ENCODE peak calls at places on chromosomes 6 and 20, in ten cellular contexts. D is A549, L is IMR-90, P is ovary, R is psoas muscle, A is Panc1, Z is fibroblast of pulmonary artery, E is transverse colon, I is heart left ventricle, T is endodermal cell. S is an unnamed sample.
A peak's percentile ranks its signal among the peaks of the same experiment; 100 is the strongest.

GRCh38 chr6:34566830-34567546 is 10.9 kb upstream of the SPDEF start:
- DNase-seq in D (no peak), L (no peak), P (no peak), R (no peak), A (no peak), Z (no peak), E (no peak), I (no peak), T (peak; percentile 72), S (no peak)

GRCh38 chr6:7086488-7086887 is 21.3 kb upstream of the RREB1 start:
- DNase-seq in D (no peak), L (peak; percentile 28), P (peak; percentile 64), R (peak; percentile 65), A (no peak), Z (peak; percentile 26), E (peak; percentile 50), I (peak; percentile 29), T (no peak), S (no peak)

GRCh38 chr6:114282268-114282667 is 60.6 kb downstream of the HS3ST5 start:
- DNase-seq in D (no peak), L (no peak), P (no peak), R (no peak), A (no peak), Z (no peak), E (no peak), I (no peak), T (no peak), S (no peak)

GRCh38 chr20:45291526-45291925 is 15.1 kb upstream of the RBPJL start:
- DNase-seq in D (no peak), L (no peak), P (no peak), R (no peak), A (no peak), Z (no peak), E (no peak), I (no peak), T (no peak), S (no peak)

GRCh38 chr20:20005381-20005780 is 11.8 kb upstream of the NAA20 start:
- DNase-seq in D (no peak), L (no peak), P (no peak), R (no peak), A (no peak), Z (no peak), E (no peak), I (no peak), T (no peak), S (no peak)

GRCh38 chr6:106745396-106745795 is 116.0 kb downstream of the QRSL1 start:
- DNase-seq in D (no peak), L (no peak), P (no peak), R (no peak), A (no peak), Z (no peak), E (no peak), I (no peak), T (no peak), S (no peak)

GRCh38 chr20:1810926-1811620 is 84.1 kb upstream of the SIRPA start:
- DNase-seq in D (no peak), L (peak; percentile 72), P (no peak), R (no peak), A (no peak), Z (peak; percentile 66), E (no peak), I (peak; percentile 38), T (peak; percentile 49), S (no peak)

GRCh38 chr6:87808005-87808757 is 106.1 kb upstream of the AKIRIN2 start:
- DNase-seq in D (no peak), L (peak; percentile 37), P (no peak), R (no peak), A (peak; percentile 57), Z (peak; percentile 23), E (no peak), I (no peak), T (no peak), S (peak; percentile 67)

GRCh38 chr6:169251371-169251802 is 2.3 kb downstream of the THBS2 start:
- DNase-seq in D (no peak), L (no peak), P (peak; percentile 48), R (no peak), A (no peak), Z (no peak), E (no peak), I (no peak), T (peak; percentile 59), S (no peak)

GRCh38 chr6:169253341-169253740 is 305 bp downstream of the THBS2 start:
- DNase-seq in D (no peak), L (no peak), P (peak; percentile 44), R (no peak), A (no peak), Z (peak; percentile 45), E (no peak), I (no peak), T (no peak), S (no peak)

GRCh38 chr6:169252805-169253189 is 849 bp downstream of the THBS2 start:
- DNase-seq in D (no peak), L (no peak), P (peak; percentile 52), R (no peak), A (no peak), Z (peak; percentile 49), E (no peak), I (no peak), T (peak; percentile 76), S (no peak)

GRCh38 chr6:169250660-169251059 is 3.0 kb downstream of the THBS2 start:
- DNase-seq in D (peak; percentile 2), L (peak; percentile 95), P (peak; percentile 41), R (no peak), A (no peak), Z (peak; percentile 88), E (no peak), I (no peak), T (peak; percentile 83), S (no peak)

DNA sequence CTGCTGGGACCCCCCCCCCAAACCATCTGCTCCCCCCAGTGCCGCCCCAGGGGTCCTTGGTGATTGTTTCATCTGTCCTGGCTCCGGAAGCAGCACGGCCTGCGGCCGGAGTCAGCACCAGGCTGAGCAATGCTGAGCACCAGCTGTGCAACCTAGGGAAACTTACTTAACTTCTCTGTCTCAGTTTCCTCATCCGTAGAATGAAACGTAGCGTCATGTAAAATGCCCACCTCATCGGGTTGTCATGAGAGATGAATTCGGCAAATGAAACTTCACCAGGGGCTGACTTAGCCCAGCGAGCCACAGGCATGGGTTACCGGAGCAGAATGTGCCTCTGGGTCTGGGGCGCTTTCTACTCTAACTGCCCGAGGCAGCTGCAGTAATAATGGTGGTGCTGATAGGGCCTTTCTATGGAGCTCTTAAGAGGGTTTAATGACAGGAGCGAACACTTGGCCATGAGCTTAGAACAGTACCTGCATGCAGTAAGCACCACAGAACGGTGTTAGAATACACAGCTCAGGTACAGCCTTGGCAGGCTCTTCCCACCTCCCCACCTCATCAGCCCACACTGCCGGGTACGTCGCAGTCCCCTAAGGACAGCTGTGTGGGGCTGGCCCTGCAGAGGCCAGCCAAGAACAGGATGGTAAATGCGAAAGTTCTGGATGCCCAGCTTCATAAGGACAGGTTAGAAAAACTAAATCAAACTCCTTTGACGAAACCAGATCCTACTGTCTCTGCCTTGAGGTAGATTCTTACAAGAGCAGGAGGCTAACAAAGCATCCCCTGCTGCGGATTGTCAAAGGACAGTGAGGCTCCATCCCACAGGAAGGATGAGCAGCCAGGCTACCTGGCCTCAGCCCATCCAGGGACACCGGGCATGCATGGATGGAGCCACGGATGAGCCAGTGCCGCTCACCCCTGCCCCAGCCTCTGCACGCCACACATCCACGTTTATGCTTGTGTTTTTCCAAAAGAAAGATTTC is 1.5 kb downstream of the THBS2 start:
- DNase-seq in D (no peak), L (no peak), P (peak; percentile 31), R (no peak), A (no peak), Z (no peak), E (no peak), I (no peak), T (peak; percentile 75), S (no peak)
- H3K4me3 ChIP-seq in D (no peak overlapping the region), L (peak overlapping the region; percentile 49), P (peak overlapping the region; percentile 47), R (peak overlapping the region; percentile 23), A (peak overlapping the region; percentile 17), Z (peak overlapping the region; percentile 75), E (no peak overlapping the region), I (peak overlapping the region; percentile 47), T (peak overlapping the region; percentile 42), S (peak overlapping the region; percentile 56)

DNA sequence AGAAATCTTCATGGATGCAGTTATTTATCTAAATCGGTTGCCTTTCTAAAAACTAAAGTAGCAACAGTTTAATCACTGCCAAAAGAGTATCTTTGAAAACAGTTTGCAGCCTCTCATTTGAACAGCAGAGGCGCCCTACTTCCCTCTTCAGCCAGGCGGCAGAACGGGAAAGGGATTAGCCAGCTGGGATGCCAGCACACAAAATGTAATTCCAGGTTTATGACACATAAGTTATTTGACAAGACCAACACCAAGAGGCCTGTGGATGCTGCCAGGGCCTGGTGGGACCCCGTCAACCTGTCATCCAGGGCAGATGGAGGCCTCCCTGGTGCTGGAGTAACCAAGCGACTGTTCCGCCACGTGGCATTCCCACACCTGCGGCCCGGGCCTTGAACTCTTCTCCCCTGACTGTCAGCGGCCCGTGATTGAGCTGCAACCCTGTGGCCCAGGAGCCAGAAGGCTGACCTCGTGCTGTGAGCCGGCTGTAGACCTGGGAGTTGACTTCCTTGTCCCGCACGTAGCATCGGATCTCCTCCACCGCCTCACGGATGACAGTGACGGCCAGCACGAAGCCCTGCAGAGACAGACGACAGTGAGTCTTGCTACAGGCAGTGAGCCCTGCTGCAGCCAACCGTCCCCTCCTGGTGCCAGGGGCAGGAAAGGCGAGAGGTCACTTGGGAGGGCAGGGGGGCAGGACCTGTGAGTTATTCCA is 55.5 kb downstream of the ATP9A start:
- DNase-seq in D (peak; percentile 49), L (peak; percentile 39), P (no peak), R (no peak), A (no peak), Z (peak; percentile 46), E (no peak), I (no peak), T (peak; percentile 82), S (no peak)
- TF ChIP-seq CTCF in D (peak; percentile 50), L (peak; percentile 43), P (no peak), R (no peak), A (peak; percentile 84), Z (peak; percentile 60), E (peak; percentile 38), I (no peak), T (peak; percentile 82), S (peak; percentile 54)

DNA sequence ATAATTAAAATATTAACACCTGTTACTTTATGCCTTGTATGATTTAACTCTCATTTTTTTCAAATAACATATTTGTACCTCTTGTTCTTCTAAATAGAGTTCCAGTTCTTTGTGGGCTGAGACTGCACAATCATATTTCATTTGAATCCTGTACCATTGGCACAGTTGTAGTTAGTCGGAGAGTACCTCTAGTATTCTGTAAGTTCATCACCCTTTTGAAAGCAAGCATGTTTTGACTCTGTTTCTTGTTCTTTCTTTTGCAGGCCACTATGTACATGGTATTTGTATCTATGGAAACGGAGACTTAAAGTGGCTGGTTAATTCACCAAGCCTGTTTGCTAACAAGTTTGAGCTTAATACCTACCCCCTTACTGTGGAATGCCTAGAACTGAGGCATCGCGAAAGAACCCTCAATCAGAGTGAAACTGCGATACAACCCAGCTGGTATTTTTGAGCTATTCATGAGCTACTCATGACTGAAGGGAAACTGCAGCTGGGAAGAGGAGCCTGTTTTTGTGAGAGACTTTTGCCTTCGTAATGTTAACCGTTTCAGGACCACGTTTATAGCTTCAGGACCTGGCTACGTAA is 68.2 kb downstream of the C6orf52 start:
- DNase-seq in D (no peak), L (peak; percentile 49), P (no peak), R (no peak), A (no peak), Z (no peak), E (no peak), I (no peak), T (no peak), S (no peak)
- H3K4me3 ChIP-seq in D (no peak overlapping the region), L (peak overlapping the region; percentile 3), P (no peak overlapping the region), R (no peak overlapping the region), A (no peak overlapping the region), Z (no peak overlapping the region), E (no peak overlapping the region), I (no peak overlapping the region), T (no peak overlapping the region), S (no peak overlapping the region)

DNA sequence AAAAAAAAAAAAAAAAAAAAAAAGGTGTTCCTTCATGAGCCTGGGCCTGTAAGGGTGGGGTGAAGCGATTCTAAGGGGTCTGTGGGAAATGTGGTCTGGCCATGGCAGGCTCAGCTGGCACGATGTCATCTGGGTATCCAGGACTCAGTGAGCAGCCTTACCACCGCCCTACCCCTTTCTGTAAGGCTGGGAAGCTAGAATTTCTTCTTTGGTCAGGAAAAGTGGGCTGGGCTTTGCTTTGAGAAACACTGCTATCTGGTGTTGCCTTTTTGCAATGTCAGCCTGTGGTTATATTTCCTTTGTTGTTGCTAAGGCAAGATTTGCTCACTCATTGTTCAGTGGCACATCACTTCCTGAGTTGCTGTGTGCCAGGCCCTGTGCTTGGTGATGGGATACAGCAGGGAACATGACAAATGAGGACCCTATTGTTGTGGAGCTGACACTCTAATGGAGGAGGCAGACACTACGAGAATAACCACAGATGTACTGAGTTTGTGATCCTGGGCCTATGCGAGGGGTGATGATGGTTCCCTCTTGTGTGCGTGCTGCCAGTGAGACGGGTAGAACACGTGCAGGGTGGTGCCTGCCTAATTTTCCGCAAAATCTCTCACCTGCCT is 45.9 kb upstream of the ZNFX1 start:
- DNase-seq in D (no peak), L (peak; percentile 74), P (no peak), R (no peak), A (no peak), Z (peak; percentile 89), E (no peak), I (no peak), T (peak; percentile 75), S (no peak)
- TF ChIP-seq CTCF in D (no peak), L (peak; percentile 54), P (no peak), R (no peak), A (peak; percentile 47), Z (peak; percentile 54), E (peak; percentile 11), I (peak; percentile 15), T (peak; percentile 15), S (peak; percentile 59)